ENCODE peak calls at places on chromosome 22, in five cellular contexts. One of them, this sample, is unnamed. For H4K20me1, the result is how much of the 10 kb centered on the place peaks cover.

GRCh38 chr22:42603427-42603826 is 11.3 kb downstream of the POLDIP3 start:
- DNase-seq in PC-3: no peak
- DNase-seq in GM23338: no peak
- DNase-seq in OCI-LY7: no peak
- DNase-seq in HCT116: no peak
- DNase-seq in this sample: no peak

GRCh38 chr22:31923166-31923565 is 21.2 kb upstream of the YWHAH start:
- DNase-seq in HCT116: no peak
- DNase-seq in GM23338: no peak
- DNase-seq in PC-3: no peak
- DNase-seq in OCI-LY7: no peak
- DNase-seq in this sample: no peak

GRCh38 chr22:39731481-39731880 is 160.9 kb downstream of the CACNA1I start:
- DNase-seq in PC-3: no peak
- DNase-seq in HCT116: no peak
- DNase-seq in GM23338: no peak
- DNase-seq in OCI-LY7: no peak
- DNase-seq in this sample: no peak

GRCh38 chr22:46099740-46100139 is 50.6 kb upstream of the PPARA start:
- DNase-seq in GM23338: no peak
- DNase-seq in PC-3: no peak
- DNase-seq in HCT116: no peak
- DNase-seq in OCI-LY7: no peak
- DNase-seq in this sample: no peak

GRCh38 chr22:42158456-42159132 is 28.0 kb upstream of the CYP2D6 start:
- DNase-seq in HCT116: no peak
- DNase-seq in PC-3: no peak
- DNase-seq in OCI-LY7: no peak
- DNase-seq in GM23338: no peak
- DNase-seq in this sample: no peak

GRCh38 chr22:27107824-27108223 is 450.4 kb downstream of the MIAT start:
- DNase-seq in OCI-LY7: no peak
- DNase-seq in PC-3: peak
- DNase-seq in HCT116: peak
- DNase-seq in GM23338: no peak
- DNase-seq in this sample: peak

GRCh38 chr22:28931844-28932561 is 48.6 kb downstream of the ZNRF3 start:
- DNase-seq in GM23338: no peak
- DNase-seq in PC-3: no peak
- DNase-seq in OCI-LY7: no peak
- DNase-seq in HCT116: no peak
- DNase-seq in this sample: no peak

GRCh38 chr22:20550851-20551744 is 43.7 kb downstream of the MED15 start:
- DNase-seq in PC-3: no peak
- DNase-seq in HCT116: no peak
- DNase-seq in OCI-LY7: no peak
- DNase-seq in GM23338: peak
- DNase-seq in this sample: peak

GRCh38 chr22:19179472-19180048 is 1.0 kb upstream of the SLC25A1 start:
- DNase-seq in OCI-LY7: peak
- DNase-seq in PC-3: peak
- DNase-seq in HCT116: peak
- DNase-seq in GM23338: peak
- DNase-seq in this sample: peak

GRCh38 chr22:27487600-27488450 is 313.7 kb downstream of the MN1 start:
- DNase-seq in HCT116: no peak
- DNase-seq in GM23338: no peak
- DNase-seq in OCI-LY7: no peak
- DNase-seq in PC-3: peak
- DNase-seq in this sample: peak

GRCh38 chr22:18110194-18110943 is at the start of gene TUBA8:
- DNase-seq in GM23338: peak
- DNase-seq in OCI-LY7: peak
- DNase-seq in PC-3: peak
- DNase-seq in HCT116: no peak
- DNase-seq in this sample: peak

GRCh38 chr22:47195156-47195675 is 432.8 kb downstream of the TBC1D22A start:
- DNase-seq in OCI-LY7: no peak
- DNase-seq in PC-3: no peak
- DNase-seq in GM23338: no peak
- DNase-seq in HCT116: no peak
- DNase-seq in this sample: no peak

GRCh38 chr22:25053153-25053805 is 100.8 kb downstream of the KIAA1671 start:
- DNase-seq in OCI-LY7: no peak
- DNase-seq in PC-3: peak
- DNase-seq in GM23338: no peak
- DNase-seq in HCT116: no peak
- DNase-seq in this sample: peak

GRCh38 chr22:32822188-32822877 is 20.8 kb downstream of the TIMP3 start:
- DNase-seq in OCI-LY7: no peak
- DNase-seq in HCT116: no peak
- DNase-seq in GM23338: no peak
- DNase-seq in PC-3: no peak
- DNase-seq in this sample: no peak

GRCh38 chr22:44406581-44407403 is 91.2 kb downstream of the RTL6 start:
- DNase-seq in PC-3: no peak
- DNase-seq in OCI-LY7: no peak
- DNase-seq in GM23338: peak
- DNase-seq in HCT116: no peak
- DNase-seq in this sample: peak

GRCh38 chr22:19062139-19062789 is 59.9 kb downstream of the DGCR2 start:
- DNase-seq in PC-3: peak
- DNase-seq in OCI-LY7: no peak
- DNase-seq in HCT116: no peak
- DNase-seq in GM23338: no peak
- DNase-seq in this sample: no peak

GRCh38 chr22:35630891-35631290 is 13.8 kb upstream of the MB start:
- DNase-seq in GM23338: no peak
- DNase-seq in HCT116: no peak
- DNase-seq in OCI-LY7: no peak
- DNase-seq in PC-3: no peak
- DNase-seq in this sample: no peak
- TF ChIP-seq EZH2phosphoT487 in GM23338: no peak
- TF ChIP-seq EZH2phosphoT487 in HCT116: no peak
- TF ChIP-seq EZH2phosphoT487 in OCI-LY7: no peak
- TF ChIP-seq EZH2phosphoT487 in PC-3: no peak
- TF ChIP-seq EZH2phosphoT487 in this sample: no peak

DNA sequence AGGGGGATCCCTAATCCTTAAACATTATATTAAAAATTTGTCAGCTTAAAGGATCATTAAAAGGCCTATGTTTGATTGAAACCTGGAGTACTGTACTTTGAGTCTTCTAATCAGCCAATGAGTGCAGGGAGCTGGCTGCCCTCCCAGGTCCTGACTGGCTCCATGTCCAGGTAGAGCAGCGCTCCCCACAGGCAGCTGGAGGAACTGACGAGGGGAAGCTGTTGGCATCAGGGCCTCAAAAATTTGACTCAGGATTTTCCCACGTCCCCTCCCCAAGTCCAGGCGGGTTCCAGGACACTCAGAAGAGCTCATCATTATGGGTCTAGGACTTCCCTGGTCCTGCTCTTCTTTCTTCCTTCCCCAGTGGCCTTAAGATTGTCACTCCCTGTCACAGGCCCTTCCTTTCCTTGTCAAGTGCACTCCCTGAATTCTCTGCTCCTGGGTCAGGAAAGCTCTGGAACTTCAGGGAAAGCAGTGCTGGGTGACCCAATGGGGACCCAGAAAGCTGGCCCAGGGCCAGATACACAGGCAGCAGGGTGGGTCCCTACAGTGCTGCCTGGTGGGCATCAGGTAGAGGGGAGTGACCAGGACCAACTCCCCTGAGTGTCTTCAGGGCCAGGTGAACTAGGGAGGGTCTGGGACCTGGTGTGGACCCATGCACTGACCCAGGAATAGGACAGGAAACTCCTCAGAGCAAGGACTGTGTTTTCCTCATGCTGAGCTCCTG is 65.5 kb downstream of the GGTLC2 start:
- DNase-seq in PC-3: peak
- DNase-seq in HCT116: no peak
- DNase-seq in OCI-LY7: peak
- DNase-seq in GM23338: peak
- DNase-seq in this sample: no peak
- TF ChIP-seq CTCF in PC-3: peak
- TF ChIP-seq CTCF in HCT116: peak
- TF ChIP-seq CTCF in OCI-LY7: peak
- TF ChIP-seq CTCF in GM23338: peak
- TF ChIP-seq CTCF in this sample: no peak

DNA sequence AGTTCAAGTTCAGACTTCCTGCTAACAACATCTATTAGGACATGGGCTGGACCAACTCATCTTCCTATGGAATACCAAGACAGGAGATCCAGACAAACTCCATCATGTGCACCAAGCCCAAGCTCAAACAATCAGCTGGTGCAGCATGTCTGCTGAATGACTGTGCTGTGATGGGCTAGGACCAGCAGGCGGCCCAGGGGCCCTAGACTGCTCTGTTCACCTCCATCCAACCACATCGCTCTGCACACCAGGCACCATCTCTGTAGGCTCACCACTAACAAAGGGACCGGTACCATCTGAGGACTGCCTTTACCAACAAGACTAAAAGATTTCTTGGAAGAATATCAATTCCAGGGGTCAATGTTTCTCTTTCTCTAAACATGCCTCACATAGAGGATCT is 10.3 kb downstream of the BRD1 start:
- DNase-seq in OCI-LY7: no peak
- DNase-seq in HCT116: no peak
- DNase-seq in PC-3: no peak
- DNase-seq in GM23338: no peak
- DNase-seq in this sample: no peak
- H4K20me1 ChIP-seq in OCI-LY7: under half
- H4K20me1 ChIP-seq in HCT116: under half
- H4K20me1 ChIP-seq in PC-3: half or more
- H4K20me1 ChIP-seq in GM23338: half or more
- H4K20me1 ChIP-seq in this sample: half or more

DNA sequence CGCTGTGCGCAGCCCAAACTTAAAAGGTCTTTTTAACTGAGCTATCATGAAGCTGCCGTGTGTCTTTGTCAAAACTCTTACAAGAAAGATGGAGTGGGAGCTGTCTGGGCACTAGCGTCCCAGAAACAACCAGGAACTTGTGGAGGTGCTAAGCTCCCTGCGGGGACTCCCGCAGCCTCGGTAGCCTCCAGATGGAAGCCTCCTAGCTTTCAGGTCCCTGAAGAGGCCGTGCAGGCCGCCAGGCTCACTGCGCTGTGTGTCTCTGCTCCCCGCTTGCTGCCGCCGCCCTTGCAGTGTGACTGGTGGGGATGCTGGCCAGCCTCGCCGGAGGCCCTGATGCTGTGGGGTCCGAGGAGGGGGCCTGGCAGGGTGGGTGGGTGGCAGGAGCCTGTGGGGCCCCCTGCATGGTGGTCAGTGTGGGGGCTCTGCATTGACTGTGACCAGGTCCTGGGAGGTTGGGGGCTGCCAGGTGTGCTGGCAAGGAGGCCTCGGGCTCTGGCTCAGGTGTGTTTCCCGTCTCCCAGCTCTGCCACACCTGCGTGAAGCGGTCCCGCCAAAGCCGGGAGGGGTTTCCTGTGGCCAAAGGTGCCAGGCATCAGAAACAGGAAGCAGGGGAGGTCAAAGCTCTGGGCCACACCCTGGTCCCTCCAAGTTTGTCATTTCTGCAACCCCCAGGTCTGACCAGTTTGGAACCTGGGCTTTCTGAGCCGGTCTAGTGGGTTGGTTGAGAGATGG is 1.2 kb downstream of the TRABD start:
- DNase-seq in HCT116: no peak
- DNase-seq in GM23338: peak
- DNase-seq in PC-3: peak
- DNase-seq in OCI-LY7: peak
- DNase-seq in this sample: peak
- TF ChIP-seq EZH2phosphoT487 in HCT116: no peak
- TF ChIP-seq EZH2phosphoT487 in GM23338: no peak
- TF ChIP-seq EZH2phosphoT487 in PC-3: no peak
- TF ChIP-seq EZH2phosphoT487 in OCI-LY7: no peak
- TF ChIP-seq EZH2phosphoT487 in this sample: no peak

GRCh38 chr22:35299217-35299716 is 427 bp upstream of the TOM1 start:
- DNase-seq in PC-3: no peak
- DNase-seq in GM23338: no peak
- DNase-seq in OCI-LY7: peak
- DNase-seq in HCT116: no peak
- DNase-seq in this sample: peak
- TF ChIP-seq CTCF in PC-3: no peak
- TF ChIP-seq CTCF in GM23338: no peak
- TF ChIP-seq CTCF in OCI-LY7: peak
- TF ChIP-seq CTCF in HCT116: no peak
- TF ChIP-seq CTCF in this sample: peak

GRCh38 chr22:30802202-30803166 is 107.8 kb downstream of the OSBP2 start:
- DNase-seq in OCI-LY7: no peak
- DNase-seq in GM23338: peak
- DNase-seq in HCT116: peak
- DNase-seq in PC-3: peak
- DNase-seq in this sample: peak
- H4K20me1 ChIP-seq in OCI-LY7: under half
- H4K20me1 ChIP-seq in GM23338: under half
- H4K20me1 ChIP-seq in HCT116: under half
- H4K20me1 ChIP-seq in PC-3: under half
- H4K20me1 ChIP-seq in this sample: under half

GRCh38 chr22:23261900-23262450 is 81.7 kb downstream of the BCR start:
- DNase-seq in HCT116: no peak
- DNase-seq in OCI-LY7: no peak
- DNase-seq in GM23338: no peak
- DNase-seq in PC-3: no peak
- DNase-seq in this sample: no peak

GRCh38 chr22:23262474-23263332 is 82.4 kb downstream of the BCR start:
- DNase-seq in HCT116: no peak
- DNase-seq in PC-3: no peak
- DNase-seq in GM23338: no peak
- DNase-seq in OCI-LY7: no peak
- DNase-seq in this sample: no peak

GRCh38 chr22:23264610-23265388 is 84.5 kb downstream of the BCR start:
- DNase-seq in GM23338: no peak
- DNase-seq in PC-3: no peak
- DNase-seq in OCI-LY7: peak
- DNase-seq in HCT116: no peak
- DNase-seq in this sample: no peak

GRCh38 chr22:23265389-23265700 is 85.0 kb downstream of the BCR start:
- DNase-seq in PC-3: no peak
- DNase-seq in GM23338: no peak
- DNase-seq in HCT116: no peak
- DNase-seq in OCI-LY7: no peak
- DNase-seq in this sample: no peak

GRCh38 chr22:23263651-23264555 is 83.6 kb downstream of the BCR start:
- DNase-seq in GM23338: no peak
- DNase-seq in PC-3: no peak
- DNase-seq in OCI-LY7: peak
- DNase-seq in HCT116: no peak
- DNase-seq in this sample: no peak
- TF ChIP-seq EZH2phosphoT487 in GM23338: no peak
- TF ChIP-seq EZH2phosphoT487 in PC-3: no peak
- TF ChIP-seq EZH2phosphoT487 in OCI-LY7: no peak
- TF ChIP-seq EZH2phosphoT487 in HCT116: no peak
- TF ChIP-seq EZH2phosphoT487 in this sample: no peak